ENCODE peak calls at places on chromosomes 6 and 20, in four cellular contexts. M is omental fat pad, A is ascending aorta, F is NB4. R is an unnamed sample.

GRCh38 chr6:116218172-116218633 is 35.7 kb downstream of the TSPYL4 start:
- DNase-seq in M (no peak), A (no peak), F (peak), R (no peak)

GRCh38 chr20:24118781-24119175 is 130.2 kb upstream of the GGTLC1 start:
- DNase-seq in M (no peak), A (no peak), F (no peak), R (no peak)

GRCh38 chr20:57749861-57750260 is 40.0 kb upstream of the PMEPA1 start:
- DNase-seq in M (no peak), A (no peak), F (no peak), R (no peak)

GRCh38 chr20:17479041-17479657 is 52.0 kb downstream of the BFSP1 start:
- DNase-seq in M (no peak), A (no peak), F (no peak), R (no peak)

GRCh38 chr20:15637971-15638754 is 935.1 kb downstream of the KIF16B start:
- DNase-seq in M (no peak), A (no peak), F (no peak), R (peak)

GRCh38 chr6:81304486-81304885 is 448.0 kb downstream of the TENT5A start:
- DNase-seq in M (no peak), A (no peak), F (no peak), R (no peak)

GRCh38 chr20:46772901-46773300 is 63.5 kb downstream of the SLC2A10 start:
- DNase-seq in M (no peak), A (no peak), F (no peak), R (no peak)

GRCh38 chr6:150395388-150396009 is 26.7 kb downstream of the IYD start:
- DNase-seq in M (no peak), A (no peak), F (peak), R (no peak)

GRCh38 chr20:39195495-39196129 is 233.5 kb downstream of the DHX35 start:
- DNase-seq in M (no peak), A (no peak), F (peak), R (no peak)

GRCh38 chr6:1110935-1111334 is 201.0 kb upstream of the FOXQ1 start:
- DNase-seq in M (no peak), A (no peak), F (no peak), R (no peak)

GRCh38 chr6:40845588-40845987 is 193.4 kb downstream of the UNC5CL start:
- DNase-seq in M (no peak), A (no peak), F (peak), R (no peak)

GRCh38 chr6:80439721-80440488 is 333.4 kb downstream of the BCKDHB start:
- DNase-seq in M (no peak), A (no peak), F (no peak), R (no peak)

GRCh38 chr6:24480705-24481104 is 8.7 kb downstream of the GPLD1 start:
- DNase-seq in M (no peak), A (no peak), F (no peak), R (no peak)

GRCh38 chr20:34578040-34578439 is 19.5 kb downstream of the MAP1LC3A start:
- DNase-seq in M (no peak), A (peak), F (peak), R (no peak)

GRCh38 chr20:51446656-51447055 is 95.9 kb downstream of the NFATC2 start:
- DNase-seq in M (peak), A (peak), F (no peak), R (peak)

GRCh38 chr6:17115251-17116089 is 13.6 kb downstream of the STMND1 start:
- DNase-seq in M (no peak), A (no peak), F (no peak), R (peak)

GRCh38 chr20:44792794-44793193 is 17.6 kb downstream of the RIMS4 start:
- DNase-seq in M (no peak), A (no peak), F (peak), R (no peak)

GRCh38 chr20:62216636-62217566 is 3.2 kb downstream of the HRH3 start:
- DNase-seq in M (no peak), A (no peak), F (no peak), R (no peak)

GRCh38 chr20:6122873-6123649 is at the start of gene FERMT1:
- DNase-seq in M (no peak), A (no peak), F (peak), R (no peak)

GRCh38 chr20:62598761-62599194 is 43.5 kb upstream of the SLCO4A1 start:
- DNase-seq in M (no peak), A (no peak), F (peak), R (no peak)

GRCh38 chr6:37244430-37245310 is 12.9 kb upstream of the TBC1D22B start:
- DNase-seq in M (peak), A (peak), F (peak), R (peak)

GRCh38 chr6:26436018-26436417 is 4.3 kb upstream of the BTN3A3 start:
- DNase-seq in M (no peak), A (no peak), F (no peak), R (no peak)

GRCh38 chr6:13302751-13303667 is 25.3 kb downstream of the TBC1D7 start:
- DNase-seq in M (no peak), A (peak), F (peak), R (peak)

GRCh38 chr20:46388945-46389344 is 17.5 kb downstream of the ELMO2 start:
- DNase-seq in M (no peak), A (no peak), F (no peak), R (no peak)

GRCh38 chr20:17630151-17630805 is 51.8 kb downstream of the RRBP1 start:
- DNase-seq in M (no peak), A (no peak), F (no peak), R (no peak)

GRCh38 chr6:40349566-40350192 is 237.5 kb downstream of the LRFN2 start:
- DNase-seq in M (no peak), A (peak), F (no peak), R (no peak)

GRCh38 chr20:38275815-38276550 is 15.4 kb upstream of the KIAA1755 start:
- DNase-seq in M (no peak), A (peak), F (peak), R (no peak)

GRCh38 chr20:44273231-44274215 is 26.4 kb downstream of the GDAP1L1 start:
- DNase-seq in M (no peak), A (no peak), F (no peak), R (no peak)

GRCh38 chr20:19981091-19981490 is 36.1 kb upstream of the NAA20 start:
- DNase-seq in M (no peak), A (no peak), F (peak), R (no peak)

GRCh38 chr6:19024737-19025136 is 637.6 kb downstream of the RNF144B start:
- DNase-seq in M (no peak), A (peak), F (peak), R (peak)

GRCh38 chr6:42337985-42338572 is 113.6 kb downstream of the TRERF1 start:
- DNase-seq in M (no peak), A (no peak), F (peak), R (no peak)